ENCODE peak calls at places on chromosomes 4 and X, in seven cellular contexts. One of them, this sample, is unnamed.

GRCh38 chrX:122941801-122942200 is 242.3 kb upstream of the GRIA3 start:
- DNase-seq in HFFc6: no peak
- DNase-seq in fibroblast of the aortic adventitia: no peak
- DNase-seq in fibroblast of mammary gland: no peak
- DNase-seq in uterus: no peak
- DNase-seq in AG10803: no peak
- DNase-seq in dorsolateral prefrontal cortex: no peak
- DNase-seq in this sample: no peak

GRCh38 chr4:168522371-168522770 is 25.5 kb downstream of the PALLD start:
- DNase-seq in AG10803: no peak
- DNase-seq in HFFc6: peak
- DNase-seq in uterus: no peak
- DNase-seq in fibroblast of the aortic adventitia: no peak
- DNase-seq in fibroblast of mammary gland: no peak
- DNase-seq in dorsolateral prefrontal cortex: no peak
- DNase-seq in this sample: no peak

GRCh38 chrX:19602866-19603620 is 87.7 kb upstream of the MAP3K15 start:
- DNase-seq in dorsolateral prefrontal cortex: no peak
- DNase-seq in HFFc6: peak
- DNase-seq in fibroblast of mammary gland: peak
- DNase-seq in fibroblast of the aortic adventitia: peak
- DNase-seq in AG10803: peak
- DNase-seq in uterus: no peak
- DNase-seq in this sample: peak

GRCh38 chr4:76251448-76252270 is at the start of gene FAM47E:
- DNase-seq in AG10803: peak
- DNase-seq in fibroblast of mammary gland: peak
- DNase-seq in dorsolateral prefrontal cortex: peak
- DNase-seq in fibroblast of the aortic adventitia: no peak
- DNase-seq in uterus: peak
- DNase-seq in HFFc6: peak
- DNase-seq in this sample: peak

GRCh38 chr4:168367065-168367464 is 48.5 kb upstream of the DDX60 start:
- DNase-seq in HFFc6: no peak
- DNase-seq in fibroblast of the aortic adventitia: no peak
- DNase-seq in uterus: no peak
- DNase-seq in dorsolateral prefrontal cortex: no peak
- DNase-seq in fibroblast of mammary gland: no peak
- DNase-seq in AG10803: no peak
- DNase-seq in this sample: no peak

GRCh38 chr4:65661469-65661868 is 8.8 kb downstream of the EPHA5 start:
- DNase-seq in dorsolateral prefrontal cortex: no peak
- DNase-seq in HFFc6: no peak
- DNase-seq in fibroblast of mammary gland: no peak
- DNase-seq in AG10803: no peak
- DNase-seq in uterus: no peak
- DNase-seq in fibroblast of the aortic adventitia: peak
- DNase-seq in this sample: peak

GRCh38 chr4:84582988-84583870 is at the start of gene CDS1:
- DNase-seq in uterus: no peak
- DNase-seq in dorsolateral prefrontal cortex: peak
- DNase-seq in AG10803: no peak
- DNase-seq in HFFc6: no peak
- DNase-seq in fibroblast of the aortic adventitia: no peak
- DNase-seq in fibroblast of mammary gland: no peak
- DNase-seq in this sample: no peak

GRCh38 chr4:107645604-107646003 is 74.4 kb downstream of the PAPSS1 start:
- DNase-seq in uterus: no peak
- DNase-seq in dorsolateral prefrontal cortex: no peak
- DNase-seq in fibroblast of mammary gland: no peak
- DNase-seq in HFFc6: no peak
- DNase-seq in AG10803: no peak
- DNase-seq in fibroblast of the aortic adventitia: no peak
- DNase-seq in this sample: no peak

GRCh38 chr4:153940916-153941315 is 152.0 kb upstream of the SFRP2 start:
- DNase-seq in fibroblast of the aortic adventitia: no peak
- DNase-seq in uterus: no peak
- DNase-seq in AG10803: no peak
- DNase-seq in fibroblast of mammary gland: no peak
- DNase-seq in HFFc6: no peak
- DNase-seq in dorsolateral prefrontal cortex: no peak
- DNase-seq in this sample: no peak

GRCh38 chrX:77788050-77788449 is 2.0 kb upstream of the ATRX start:
- DNase-seq in fibroblast of the aortic adventitia: peak
- DNase-seq in dorsolateral prefrontal cortex: no peak
- DNase-seq in AG10803: peak
- DNase-seq in fibroblast of mammary gland: peak
- DNase-seq in HFFc6: peak
- DNase-seq in uterus: no peak
- DNase-seq in this sample: no peak

GRCh38 chr4:72974694-72975487 is 94.6 kb downstream of the COX18 start:
- DNase-seq in AG10803: peak
- DNase-seq in uterus: no peak
- DNase-seq in dorsolateral prefrontal cortex: no peak
- DNase-seq in HFFc6: peak
- DNase-seq in fibroblast of the aortic adventitia: peak
- DNase-seq in fibroblast of mammary gland: no peak
- DNase-seq in this sample: peak

GRCh38 chr4:182221987-182222386 is 21.2 kb upstream of the TENM3 start:
- DNase-seq in HFFc6: no peak
- DNase-seq in dorsolateral prefrontal cortex: no peak
- DNase-seq in AG10803: peak
- DNase-seq in fibroblast of the aortic adventitia: no peak
- DNase-seq in uterus: no peak
- DNase-seq in fibroblast of mammary gland: no peak
- DNase-seq in this sample: no peak
- TF ChIP-seq CTCF in HFFc6: no peak
- TF ChIP-seq CTCF in dorsolateral prefrontal cortex: no peak
- TF ChIP-seq CTCF in AG10803: no peak
- TF ChIP-seq CTCF in fibroblast of the aortic adventitia: no peak
- TF ChIP-seq CTCF in uterus: no peak
- TF ChIP-seq CTCF in fibroblast of mammary gland: no peak
- TF ChIP-seq CTCF in this sample: no peak

DNA sequence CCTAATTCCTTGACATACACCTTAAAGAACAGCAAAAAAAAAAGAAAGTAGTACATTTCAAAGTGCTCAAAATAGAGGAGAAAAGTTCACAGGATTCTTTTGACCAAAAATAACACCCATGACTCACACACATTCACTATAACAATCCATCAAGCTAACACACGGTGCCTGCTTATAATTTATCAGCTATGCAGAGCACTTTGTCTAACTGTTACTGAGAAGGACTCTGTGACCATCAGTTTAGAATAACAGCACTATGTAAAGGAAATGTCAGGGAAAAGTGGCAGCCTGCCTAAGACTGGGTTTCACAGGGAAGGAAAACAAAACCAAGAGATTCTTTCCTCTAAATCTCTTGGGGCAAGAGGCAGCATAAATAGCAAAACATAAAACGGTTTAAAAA is 54.8 kb downstream of the CCDC149 start:
- DNase-seq in uterus: no peak
- DNase-seq in AG10803: peak
- DNase-seq in dorsolateral prefrontal cortex: no peak
- DNase-seq in fibroblast of the aortic adventitia: peak
- DNase-seq in HFFc6: peak
- DNase-seq in fibroblast of mammary gland: peak
- DNase-seq in this sample: peak
- TF ChIP-seq CTCF in uterus: no peak
- TF ChIP-seq CTCF in AG10803: no peak
- TF ChIP-seq CTCF in dorsolateral prefrontal cortex: no peak
- TF ChIP-seq CTCF in fibroblast of the aortic adventitia: no peak
- TF ChIP-seq CTCF in HFFc6: no peak
- TF ChIP-seq CTCF in fibroblast of mammary gland: no peak
- TF ChIP-seq CTCF in this sample: no peak

DNA sequence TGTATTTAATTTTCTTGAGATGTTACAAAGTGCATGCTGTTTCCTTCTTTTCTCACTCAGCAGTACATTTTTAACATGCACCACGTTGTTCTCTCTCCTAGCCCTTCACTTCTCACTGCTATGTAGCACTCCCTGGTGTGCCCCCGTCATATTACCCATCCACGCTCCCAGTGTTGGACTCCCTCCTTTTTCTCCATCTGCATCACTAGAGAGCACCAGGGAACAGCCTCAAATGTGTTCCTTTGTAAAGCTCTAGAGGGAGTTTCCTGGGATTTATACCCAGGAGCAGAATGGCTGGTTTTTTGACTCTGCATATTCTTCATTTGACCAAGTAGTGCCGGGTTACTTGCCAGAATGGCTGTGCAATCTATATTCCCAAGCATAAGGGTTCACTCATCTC is 240.3 kb upstream of the ANXA3 start:
- DNase-seq in dorsolateral prefrontal cortex: no peak
- DNase-seq in AG10803: no peak
- DNase-seq in fibroblast of the aortic adventitia: no peak
- DNase-seq in uterus: no peak
- DNase-seq in HFFc6: no peak
- DNase-seq in fibroblast of mammary gland: no peak
- DNase-seq in this sample: no peak
- TF ChIP-seq CTCF in dorsolateral prefrontal cortex: no peak
- TF ChIP-seq CTCF in AG10803: peak
- TF ChIP-seq CTCF in fibroblast of the aortic adventitia: no peak
- TF ChIP-seq CTCF in uterus: no peak
- TF ChIP-seq CTCF in HFFc6: no peak
- TF ChIP-seq CTCF in fibroblast of mammary gland: peak
- TF ChIP-seq CTCF in this sample: no peak

DNA sequence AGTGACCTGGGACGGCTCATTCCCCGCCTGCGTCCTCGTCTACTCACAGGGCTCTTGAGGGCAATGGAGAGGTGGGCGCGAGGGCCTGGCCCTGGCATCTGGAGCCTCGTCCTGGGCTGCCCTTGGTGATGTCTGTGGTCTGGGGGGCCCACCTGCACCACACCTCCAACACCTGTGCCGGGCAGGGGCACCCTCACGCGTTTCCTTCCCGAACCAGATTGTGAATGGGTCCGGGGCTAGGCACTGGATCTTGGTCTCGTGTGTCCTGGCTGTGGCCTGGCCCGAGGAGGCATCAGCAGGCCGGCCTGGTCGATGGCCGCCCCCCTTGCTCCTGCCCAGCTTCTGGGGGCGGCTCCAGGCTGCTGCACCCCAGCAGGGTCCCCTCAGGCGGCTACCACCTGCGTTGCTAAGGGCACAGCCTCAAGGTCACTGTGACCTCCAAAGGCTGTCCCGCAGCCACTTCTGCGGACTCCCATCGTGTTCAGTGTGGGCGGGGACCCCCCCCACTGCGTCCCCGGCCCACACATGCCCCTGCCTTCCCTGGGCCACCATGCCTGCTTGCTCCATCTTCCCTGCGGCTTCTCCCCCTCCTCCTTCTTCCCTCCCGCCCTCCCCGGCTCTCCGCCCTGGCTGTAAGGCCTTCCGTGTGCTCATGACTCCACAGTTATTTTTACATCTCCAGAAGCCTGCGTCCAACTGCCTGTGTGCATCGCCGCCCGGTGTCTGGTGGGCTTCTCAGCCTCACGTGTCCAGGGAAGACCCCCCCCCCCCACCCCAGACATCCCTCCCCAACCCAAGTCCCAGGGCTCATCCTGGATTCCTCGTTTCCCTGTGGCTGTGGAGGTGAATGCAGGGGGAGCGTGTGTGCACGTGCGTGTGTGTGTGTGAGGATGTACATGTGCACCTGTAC is 3.8 kb downstream of the DOK7 start:
- DNase-seq in fibroblast of mammary gland: no peak
- DNase-seq in uterus: no peak
- DNase-seq in fibroblast of the aortic adventitia: no peak
- DNase-seq in dorsolateral prefrontal cortex: no peak
- DNase-seq in AG10803: no peak
- DNase-seq in HFFc6: no peak
- DNase-seq in this sample: no peak
- TF ChIP-seq CTCF in fibroblast of mammary gland: no peak
- TF ChIP-seq CTCF in uterus: no peak
- TF ChIP-seq CTCF in fibroblast of the aortic adventitia: no peak
- TF ChIP-seq CTCF in dorsolateral prefrontal cortex: no peak
- TF ChIP-seq CTCF in AG10803: no peak
- TF ChIP-seq CTCF in HFFc6: no peak
- TF ChIP-seq CTCF in this sample: no peak

DNA sequence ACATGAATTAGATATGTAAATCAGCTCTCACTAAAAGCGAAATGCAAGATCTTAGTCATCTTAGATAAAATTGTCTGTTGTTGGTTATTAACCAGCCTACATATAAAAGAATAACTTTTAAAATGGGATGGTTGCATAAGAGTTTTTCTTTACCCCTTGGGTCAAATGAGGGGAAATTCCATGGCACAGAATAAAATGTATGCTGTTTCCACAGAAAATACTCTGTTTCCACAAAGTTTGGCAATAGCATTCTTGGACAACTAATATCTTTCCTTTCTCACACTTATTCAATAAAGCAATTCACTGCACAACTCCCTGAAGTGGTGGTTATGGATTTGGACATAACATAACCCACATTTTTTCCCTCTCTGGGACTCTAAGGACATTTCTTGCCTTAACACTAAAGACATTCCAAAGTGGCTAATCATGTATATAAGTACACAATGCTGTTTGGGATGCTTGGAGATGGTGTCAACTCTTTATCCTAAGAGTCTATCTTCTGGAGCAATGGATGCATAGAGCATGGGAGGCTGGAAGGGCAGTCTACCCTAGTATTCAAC is 51.7 kb upstream of the GPM6B start:
- DNase-seq in AG10803: peak
- DNase-seq in fibroblast of the aortic adventitia: peak
- DNase-seq in dorsolateral prefrontal cortex: no peak
- DNase-seq in HFFc6: no peak
- DNase-seq in uterus: no peak
- DNase-seq in fibroblast of mammary gland: peak
- DNase-seq in this sample: peak
- TF ChIP-seq CTCF in AG10803: no peak
- TF ChIP-seq CTCF in fibroblast of the aortic adventitia: no peak
- TF ChIP-seq CTCF in dorsolateral prefrontal cortex: no peak
- TF ChIP-seq CTCF in HFFc6: no peak
- TF ChIP-seq CTCF in uterus: no peak
- TF ChIP-seq CTCF in fibroblast of mammary gland: no peak
- TF ChIP-seq CTCF in this sample: no peak

DNA sequence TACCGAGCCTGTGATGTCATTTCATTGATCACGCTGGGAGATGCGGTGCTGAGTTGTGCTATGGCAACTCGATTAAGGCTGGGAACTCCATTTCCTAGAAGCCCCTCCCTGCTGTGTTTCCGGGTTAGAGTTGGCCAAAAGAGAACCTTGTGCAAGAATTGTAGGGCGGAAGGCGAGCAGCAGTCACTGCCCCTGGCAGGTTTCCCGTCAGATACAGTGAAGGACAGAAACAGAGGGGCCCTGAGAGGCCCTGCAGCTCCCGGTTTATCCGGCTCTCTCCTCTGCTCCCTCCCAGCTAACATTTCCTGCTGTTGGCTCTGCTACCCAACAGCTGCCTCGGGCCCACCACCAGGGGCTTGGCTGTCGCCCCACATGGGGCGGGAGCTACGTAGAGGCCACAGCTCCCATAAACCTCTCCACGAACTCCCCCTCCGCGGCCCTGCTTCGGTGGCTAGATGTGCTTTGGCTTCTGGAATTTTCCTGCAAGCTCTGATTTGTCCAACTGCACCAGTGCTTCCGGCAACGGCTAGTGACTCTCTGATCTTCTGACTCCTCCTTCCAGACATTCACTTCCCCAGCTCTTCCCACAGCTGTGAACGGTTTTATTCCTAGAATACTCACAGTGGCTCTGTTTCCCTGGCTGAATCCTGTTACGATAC is 74.9 kb upstream of the USP9X start:
- DNase-seq in dorsolateral prefrontal cortex: peak
- DNase-seq in uterus: peak
- DNase-seq in HFFc6: peak
- DNase-seq in fibroblast of mammary gland: peak
- DNase-seq in fibroblast of the aortic adventitia: peak
- DNase-seq in AG10803: peak
- DNase-seq in this sample: peak
- TF ChIP-seq CTCF in dorsolateral prefrontal cortex: peak
- TF ChIP-seq CTCF in uterus: peak
- TF ChIP-seq CTCF in HFFc6: peak
- TF ChIP-seq CTCF in fibroblast of mammary gland: no peak
- TF ChIP-seq CTCF in fibroblast of the aortic adventitia: peak
- TF ChIP-seq CTCF in AG10803: no peak
- TF ChIP-seq CTCF in this sample: no peak